ENCODE peak calls at places on chromosomes 3 and 15, in four cellular contexts. One of them, this sample, is unnamed.

GRCh38 chr3:150038830-150039229 is 68.1 kb upstream of the PFN2 start:
- DNase-seq in neuronal stem cell: no peak
- DNase-seq in tibial artery: peak; percentile 67
- DNase-seq in cardiac muscle cell: no peak
- DNase-seq in this sample: no peak

GRCh38 chr3:151552589-151552988 is 91.7 kb upstream of the IGSF10 start:
- DNase-seq in neuronal stem cell: no peak
- DNase-seq in tibial artery: no peak
- DNase-seq in cardiac muscle cell: peak; percentile 78
- DNase-seq in this sample: no peak

GRCh38 chr3:150124142-150124541 is 153.4 kb upstream of the PFN2 start:
- DNase-seq in neuronal stem cell: no peak
- DNase-seq in tibial artery: no peak
- DNase-seq in cardiac muscle cell: no peak
- DNase-seq in this sample: no peak

GRCh38 chr15:94053626-94054025 is 177.7 kb upstream of the MCTP2 start:
- DNase-seq in neuronal stem cell: no peak
- DNase-seq in tibial artery: no peak
- DNase-seq in cardiac muscle cell: no peak
- DNase-seq in this sample: no peak

GRCh38 chr15:78374436-78375393 is 34.6 kb downstream of the CRABP1 start:
- DNase-seq in neuronal stem cell: no peak
- DNase-seq in tibial artery: peak; percentile 54
- DNase-seq in cardiac muscle cell: no peak
- DNase-seq in this sample: no peak

GRCh38 chr15:51681303-51681963 is at the start of gene SCG3:
- DNase-seq in neuronal stem cell: peak; percentile 88
- DNase-seq in tibial artery: peak; percentile 73
- DNase-seq in cardiac muscle cell: peak; percentile 81
- DNase-seq in this sample: peak; percentile 92

GRCh38 chr3:150184426-150185071 is 213.9 kb upstream of the PFN2 start:
- DNase-seq in neuronal stem cell: no peak
- DNase-seq in tibial artery: no peak
- DNase-seq in cardiac muscle cell: peak; percentile 13
- DNase-seq in this sample: no peak

GRCh38 chr3:170204023-170204472 is 18.2 kb upstream of the PRKCI start:
- DNase-seq in neuronal stem cell: no peak
- DNase-seq in tibial artery: no peak
- DNase-seq in cardiac muscle cell: no peak
- DNase-seq in this sample: no peak

GRCh38 chr3:42658091-42658770 is 4.7 kb downstream of the ZBTB47 start:
- DNase-seq in neuronal stem cell: no peak
- DNase-seq in tibial artery: peak; percentile 67
- DNase-seq in cardiac muscle cell: no peak
- DNase-seq in this sample: no peak

GRCh38 chr3:134054881-134055280 is 25.2 kb upstream of the SLCO2A1 start:
- DNase-seq in neuronal stem cell: no peak
- DNase-seq in tibial artery: no peak
- DNase-seq in cardiac muscle cell: no peak
- DNase-seq in this sample: no peak

GRCh38 chr15:91970142-91970541 is 116.6 kb downstream of the SLCO3A1 start:
- DNase-seq in neuronal stem cell: no peak
- DNase-seq in tibial artery: peak; percentile 89
- DNase-seq in cardiac muscle cell: peak; percentile 89
- DNase-seq in this sample: no peak

GRCh38 chr3:185825639-185826481 is 1.0 kb upstream of the IGF2BP2 start:
- DNase-seq in neuronal stem cell: peak; percentile 49
- DNase-seq in tibial artery: no peak
- DNase-seq in cardiac muscle cell: peak; percentile 71
- DNase-seq in this sample: peak; percentile 10

GRCh38 chr15:90697180-90697579 is 20.0 kb upstream of the BLM start:
- DNase-seq in neuronal stem cell: no peak
- DNase-seq in tibial artery: no peak
- DNase-seq in cardiac muscle cell: no peak
- DNase-seq in this sample: no peak

GRCh38 chr3:55790596-55791350 is 303.7 kb upstream of the WNT5A start:
- DNase-seq in neuronal stem cell: no peak
- DNase-seq in tibial artery: no peak
- DNase-seq in cardiac muscle cell: no peak
- DNase-seq in this sample: no peak

GRCh38 chr3:40310690-40311089 is 1.2 kb downstream of the EIF1B start:
- DNase-seq in neuronal stem cell: no peak
- DNase-seq in tibial artery: no peak
- DNase-seq in cardiac muscle cell: peak; percentile 62
- DNase-seq in this sample: no peak

GRCh38 chr3:177333535-177334495 is 136.5 kb upstream of the TBL1XR1 start:
- DNase-seq in neuronal stem cell: no peak
- DNase-seq in tibial artery: peak; percentile 69
- DNase-seq in cardiac muscle cell: peak; percentile 72
- DNase-seq in this sample: no peak

GRCh38 chr15:80550910-80551265 is 144.2 kb upstream of the ABHD17C start:
- DNase-seq in neuronal stem cell: no peak
- DNase-seq in tibial artery: no peak
- DNase-seq in cardiac muscle cell: peak; percentile 74
- DNase-seq in this sample: no peak

GRCh38 chr3:149489060-149489690 is 14.7 kb downstream of the TM4SF4 start:
- DNase-seq in neuronal stem cell: no peak
- DNase-seq in tibial artery: no peak
- DNase-seq in cardiac muscle cell: peak; percentile 43
- DNase-seq in this sample: peak; percentile 40

GRCh38 chr3:9893739-9894138 is 3.3 kb downstream of the JAGN1 start:
- DNase-seq in neuronal stem cell: no peak
- DNase-seq in tibial artery: no peak
- DNase-seq in cardiac muscle cell: no peak
- DNase-seq in this sample: no peak

GRCh38 chr3:19937459-19938362 is 3.7 kb upstream of the EFHB start:
- DNase-seq in neuronal stem cell: no peak
- DNase-seq in tibial artery: no peak
- DNase-seq in cardiac muscle cell: peak; percentile 57
- DNase-seq in this sample: no peak

GRCh38 chr3:86731501-86731901 is 259.4 kb downstream of the VGLL3 start:
- DNase-seq in neuronal stem cell: no peak
- DNase-seq in tibial artery: peak; percentile 54
- DNase-seq in cardiac muscle cell: no peak
- DNase-seq in this sample: no peak

GRCh38 chr15:45829336-45830153 is 194.7 kb downstream of the SQOR start:
- DNase-seq in neuronal stem cell: no peak
- DNase-seq in tibial artery: no peak
- DNase-seq in cardiac muscle cell: no peak
- DNase-seq in this sample: peak; percentile 23

GRCh38 chr3:15572138-15572537 is 29.2 kb downstream of the HACL1 start:
- DNase-seq in neuronal stem cell: no peak
- DNase-seq in tibial artery: no peak
- DNase-seq in cardiac muscle cell: no peak
- DNase-seq in this sample: no peak

GRCh38 chr15:43193710-43194109 is 8.5 kb downstream of the CCNDBP1 start:
- DNase-seq in neuronal stem cell: no peak
- DNase-seq in tibial artery: no peak
- DNase-seq in cardiac muscle cell: no peak
- DNase-seq in this sample: no peak

GRCh38 chr15:71532994-71533393 is 277.4 kb upstream of the NR2E3 start:
- DNase-seq in neuronal stem cell: no peak
- DNase-seq in tibial artery: no peak
- DNase-seq in cardiac muscle cell: peak; percentile 37
- DNase-seq in this sample: peak; percentile 18

GRCh38 chr3:4021162-4021561 is 221.9 kb downstream of the LRRN1 start:
- DNase-seq in neuronal stem cell: no peak
- DNase-seq in tibial artery: no peak
- DNase-seq in cardiac muscle cell: no peak
- DNase-seq in this sample: no peak

GRCh38 chr3:123383101-123384053 is 65.5 kb downstream of the ADCY5 start:
- DNase-seq in neuronal stem cell: peak; percentile 30
- DNase-seq in tibial artery: no peak
- DNase-seq in cardiac muscle cell: no peak
- DNase-seq in this sample: no peak

GRCh38 chr3:35849496-35849895 is 210.2 kb downstream of the ARPP21 start:
- DNase-seq in neuronal stem cell: no peak
- DNase-seq in tibial artery: no peak
- DNase-seq in cardiac muscle cell: no peak
- DNase-seq in this sample: no peak

GRCh38 chr15:60328852-60329443 is 68.8 kb downstream of the ANXA2 start:
- DNase-seq in neuronal stem cell: no peak
- DNase-seq in tibial artery: no peak
- DNase-seq in cardiac muscle cell: peak; percentile 56
- DNase-seq in this sample: peak; percentile 32

GRCh38 chr3:39781632-39782031 is 27.8 kb upstream of the MYRIP start:
- DNase-seq in neuronal stem cell: no peak
- DNase-seq in tibial artery: no peak
- DNase-seq in cardiac muscle cell: no peak
- DNase-seq in this sample: no peak

GRCh38 chr3:105232536-105232935 is 134.2 kb upstream of the ALCAM start:
- DNase-seq in neuronal stem cell: no peak
- DNase-seq in tibial artery: no peak
- DNase-seq in cardiac muscle cell: peak; percentile 16
- DNase-seq in this sample: no peak

GRCh38 chr3:129461461-129462146 is 21.6 kb downstream of the IFT122 start:
- DNase-seq in neuronal stem cell: no peak
- DNase-seq in tibial artery: no peak
- DNase-seq in cardiac muscle cell: peak; percentile 82
- DNase-seq in this sample: no peak

GRCh38 chr3:116432795-116433194 is 12.5 kb downstream of the LSAMP start:
- DNase-seq in neuronal stem cell: no peak
- DNase-seq in tibial artery: no peak
- DNase-seq in cardiac muscle cell: no peak
- DNase-seq in this sample: no peak

GRCh38 chr15:66515901-66516322 is 10.8 kb downstream of the ZWILCH start:
- DNase-seq in neuronal stem cell: no peak
- DNase-seq in tibial artery: no peak
- DNase-seq in cardiac muscle cell: peak; percentile 16
- DNase-seq in this sample: no peak

GRCh38 chr3:167032267-167032876 is 347.7 kb downstream of the ZBBX start:
- DNase-seq in neuronal stem cell: peak; percentile 35
- DNase-seq in tibial artery: no peak
- DNase-seq in cardiac muscle cell: peak; percentile 55
- DNase-seq in this sample: peak; percentile 14

GRCh38 chr3:149000207-149000745 is 8.9 kb downstream of the GYG1 start:
- DNase-seq in neuronal stem cell: no peak
- DNase-seq in tibial artery: no peak
- DNase-seq in cardiac muscle cell: peak; percentile 74
- DNase-seq in this sample: no peak

GRCh38 chr3:193902557-193903256 is 233.2 kb upstream of the HES1 start:
- DNase-seq in neuronal stem cell: peak; percentile 52
- DNase-seq in tibial artery: no peak
- DNase-seq in cardiac muscle cell: no peak
- DNase-seq in this sample: no peak

DNA sequence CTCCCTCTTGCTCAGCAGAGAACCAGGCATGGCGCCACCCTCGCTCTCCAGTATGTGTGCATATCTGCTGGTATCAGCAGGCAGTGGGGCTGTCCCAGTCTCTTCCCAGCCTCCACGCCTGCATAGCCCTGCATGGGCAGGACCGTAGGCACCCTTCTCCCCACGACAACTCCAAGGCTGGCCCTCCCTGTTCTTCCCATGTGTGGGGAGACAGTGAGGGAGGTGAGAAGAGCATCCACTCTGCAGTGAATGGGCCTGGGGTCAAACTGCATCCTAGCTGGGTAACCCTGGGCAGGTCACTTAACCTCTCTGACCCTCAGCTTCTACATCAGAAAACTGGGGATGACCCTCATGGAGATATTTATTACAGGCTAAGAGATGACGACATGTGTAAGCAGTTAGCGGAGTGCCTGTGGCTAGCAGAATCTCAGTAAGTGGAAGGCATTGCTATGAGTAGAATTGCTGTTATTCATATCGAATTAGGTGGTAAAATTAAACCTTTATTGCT is 13.3 kb upstream of the SSUH2 start:
- DNase-seq in neuronal stem cell: no peak
- DNase-seq in tibial artery: peak; percentile 63
- DNase-seq in cardiac muscle cell: peak; percentile 22
- DNase-seq in this sample: no peak
- H3K4me3 ChIP-seq in neuronal stem cell: no peak overlapping the region
- H3K4me3 ChIP-seq in tibial artery: no peak overlapping the region
- H3K4me3 ChIP-seq in cardiac muscle cell: no peak overlapping the region
- H3K4me3 ChIP-seq in this sample: no peak overlapping the region

GRCh38 chr15:101088788-101089578 is 162.9 kb downstream of the CHSY1 start:
- DNase-seq in neuronal stem cell: peak; percentile 49
- DNase-seq in tibial artery: peak; percentile 84
- DNase-seq in cardiac muscle cell: peak; percentile 64
- DNase-seq in this sample: peak; percentile 84
- H3K4me3 ChIP-seq in neuronal stem cell: no peak overlapping the region
- H3K4me3 ChIP-seq in tibial artery: no peak overlapping the region
- H3K4me3 ChIP-seq in cardiac muscle cell: no peak overlapping the region
- H3K4me3 ChIP-seq in this sample: no peak overlapping the region

GRCh38 chr15:25170781-25171110 is 216.0 kb downstream of the SNRPN start:
- DNase-seq in neuronal stem cell: no peak
- DNase-seq in tibial artery: no peak
- DNase-seq in cardiac muscle cell: no peak
- DNase-seq in this sample: no peak
- H3K4me3 ChIP-seq in neuronal stem cell: no peak overlapping the region
- H3K4me3 ChIP-seq in tibial artery: no peak overlapping the region
- H3K4me3 ChIP-seq in cardiac muscle cell: no peak overlapping the region
- H3K4me3 ChIP-seq in this sample: no peak overlapping the region

GRCh38 chr3:12467746-12468145 is 16.5 kb upstream of the TSEN2 start:
- DNase-seq in neuronal stem cell: no peak
- DNase-seq in tibial artery: no peak
- DNase-seq in cardiac muscle cell: no peak
- DNase-seq in this sample: no peak
- H3K4me3 ChIP-seq in neuronal stem cell: no peak overlapping the region
- H3K4me3 ChIP-seq in tibial artery: no peak overlapping the region
- H3K4me3 ChIP-seq in cardiac muscle cell: no peak overlapping the region
- H3K4me3 ChIP-seq in this sample: no peak overlapping the region

DNA sequence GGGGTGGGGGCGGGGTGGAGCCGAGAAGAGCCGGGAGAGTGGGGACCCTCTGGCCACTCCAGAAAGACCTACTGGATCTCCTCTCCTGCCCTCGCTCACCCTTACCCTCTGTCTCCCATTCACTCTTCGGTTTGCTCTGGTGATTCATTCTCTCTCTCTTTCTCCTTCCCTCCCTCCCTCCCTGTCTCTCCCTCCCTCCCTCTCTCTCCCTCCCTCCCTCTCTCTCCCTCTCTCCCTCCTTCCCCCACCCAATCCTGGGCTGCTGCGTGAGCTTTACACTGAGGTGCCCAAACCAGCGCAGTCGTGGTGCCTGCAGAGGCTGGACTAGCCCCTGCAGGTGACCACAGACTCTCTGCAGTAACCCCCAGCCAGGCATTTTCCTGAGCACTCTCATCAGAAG is 32.2 kb upstream of the ADAMTS17 start:
- DNase-seq in neuronal stem cell: no peak
- DNase-seq in tibial artery: no peak
- DNase-seq in cardiac muscle cell: no peak
- DNase-seq in this sample: no peak
- H3K4me3 ChIP-seq in neuronal stem cell: no peak overlapping the region
- H3K4me3 ChIP-seq in tibial artery: peak overlapping the region; percentile 43
- H3K4me3 ChIP-seq in cardiac muscle cell: no peak overlapping the region
- H3K4me3 ChIP-seq in this sample: no peak overlapping the region